ENCODE peak calls at places on chromosomes 3 and 15, in nine cellular contexts. Q is BJ, G is colonic mucosa, J is AG09309, X is retinal pigment epithelial cell, K is Calu3, S is heart left ventricle, P is mucosa of descending colon, R is A549. M is an unnamed sample.

GRCh38 chr15:94383706-94384105 is 152.3 kb downstream of the MCTP2 start:
- DNase-seq in Q (no peak), G (no peak), J (no peak), X (no peak), K (no peak), S (no peak), P (no peak), R (no peak), M (no peak)

GRCh38 chr3:64384561-64384960 is 159.3 kb upstream of the PRICKLE2 start:
- DNase-seq in Q (no peak), G (no peak), J (no peak), X (no peak), K (no peak), S (no peak), P (no peak), R (no peak), M (no peak)

GRCh38 chr3:66272016-66272415 is 51.2 kb downstream of the SLC25A26 start:
- DNase-seq in Q (no peak), G (no peak), J (no peak), X (no peak), K (no peak), S (no peak), P (no peak), R (no peak), M (no peak)

GRCh38 chr15:23069496-23070166 is 30.3 kb upstream of the TUBGCP5 start:
- DNase-seq in Q (no peak), G (no peak), J (no peak), X (no peak), K (no peak), S (no peak), P (no peak), R (peak; percentile 48), M (peak; percentile 14)

GRCh38 chr3:159619341-159619885 is 369.2 kb upstream of the IL12A start:
- DNase-seq in Q (peak; percentile 57), G (no peak), J (no peak), X (no peak), K (no peak), S (no peak), P (no peak), R (no peak), M (no peak)

GRCh38 chr3:181493423-181493822 is 218.3 kb upstream of the SOX2 start:
- DNase-seq in Q (no peak), G (no peak), J (no peak), X (no peak), K (no peak), S (no peak), P (no peak), R (no peak), M (no peak)

GRCh38 chr3:112610121-112610520 is 30.8 kb downstream of the CCDC80 start:
- DNase-seq in Q (no peak), G (no peak), J (peak; percentile 78), X (no peak), K (no peak), S (no peak), P (no peak), R (no peak), M (no peak)

GRCh38 chr3:63727248-63727647 is 74.8 kb downstream of the SNTN start:
- DNase-seq in Q (no peak), G (no peak), J (no peak), X (no peak), K (no peak), S (no peak), P (no peak), R (no peak), M (no peak)

GRCh38 chr3:16884748-16885587 is at the start of gene PLCL2:
- DNase-seq in Q (no peak), G (peak; percentile 63), J (no peak), X (no peak), K (peak; percentile 35), S (peak; percentile 84), P (peak; percentile 75), R (peak; percentile 57), M (peak; percentile 51)

GRCh38 chr15:65423977-65424679 is 1.4 kb upstream of the IGDCC4 start:
- DNase-seq in Q (no peak), G (no peak), J (no peak), X (no peak), K (no peak), S (no peak), P (no peak), R (no peak), M (no peak)

GRCh38 chr3:111608378-111608777 is 13.2 kb upstream of the ZBED2 start:
- DNase-seq in Q (no peak), G (no peak), J (no peak), X (no peak), K (no peak), S (no peak), P (no peak), R (no peak), M (no peak)

GRCh38 chr3:171044828-171045793 is 18.6 kb upstream of the SLC2A2 start:
- DNase-seq in Q (peak; percentile 75), G (no peak), J (peak; percentile 97), X (peak; percentile 21), K (peak; percentile 30), S (no peak), P (no peak), R (peak; percentile 5), M (no peak)

GRCh38 chr15:62110000-62110851 is 43.4 kb downstream of the C2CD4A start:
- DNase-seq in Q (no peak), G (no peak), J (peak; percentile 13), X (no peak), K (peak; percentile 57), S (no peak), P (no peak), R (peak; percentile 42), M (no peak)

GRCh38 chr3:176663819-176664218 is 533.5 kb downstream of the TBL1XR1 start:
- DNase-seq in Q (peak; percentile 10), G (no peak), J (peak; percentile 61), X (peak; percentile 28), K (peak; percentile 18), S (no peak), P (no peak), R (peak; percentile 1), M (no peak)

GRCh38 chr3:188236241-188236640 is 82.3 kb downstream of the LPP start:
- DNase-seq in Q (no peak), G (no peak), J (no peak), X (no peak), K (no peak), S (no peak), P (no peak), R (no peak), M (no peak)

DNA sequence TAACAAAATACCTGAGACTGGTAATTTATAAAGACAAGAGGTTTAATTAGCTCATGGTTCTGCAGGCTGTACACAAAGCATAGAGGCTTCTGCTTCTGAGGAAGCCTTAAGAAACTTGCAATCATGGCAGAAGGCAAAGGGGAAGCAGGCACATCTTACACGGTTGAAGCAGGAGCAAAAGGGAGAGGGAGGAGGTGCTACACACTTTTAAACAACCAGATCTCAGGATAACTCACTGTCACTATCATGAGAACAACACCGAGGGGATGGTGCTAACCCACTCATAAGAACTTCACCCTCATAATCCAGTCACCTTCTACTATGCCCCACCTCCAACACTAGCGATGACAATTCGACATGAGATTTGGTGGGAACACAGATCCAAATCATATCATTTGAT is 54.4 kb downstream of the ATP8B4 start:
- DNase-seq in Q (no peak), G (no peak), J (no peak), X (no peak), K (no peak), S (no peak), P (no peak), R (no peak), M (no peak)
- TF ChIP-seq CTCF in Q (no peak), G (no peak), J (no peak), X (no peak), K (no peak), S (no peak), P (no peak), R (no peak), M (no peak)

GRCh38 chr3:3295586-3295985 is 116.1 kb upstream of the CRBN start:
- DNase-seq in Q (no peak), G (no peak), J (no peak), X (no peak), K (no peak), S (no peak), P (no peak), R (no peak), M (no peak)
- TF ChIP-seq CTCF in Q (no peak), G (no peak), J (no peak), X (no peak), K (no peak), S (no peak), P (no peak), R (no peak), M (no peak)

DNA sequence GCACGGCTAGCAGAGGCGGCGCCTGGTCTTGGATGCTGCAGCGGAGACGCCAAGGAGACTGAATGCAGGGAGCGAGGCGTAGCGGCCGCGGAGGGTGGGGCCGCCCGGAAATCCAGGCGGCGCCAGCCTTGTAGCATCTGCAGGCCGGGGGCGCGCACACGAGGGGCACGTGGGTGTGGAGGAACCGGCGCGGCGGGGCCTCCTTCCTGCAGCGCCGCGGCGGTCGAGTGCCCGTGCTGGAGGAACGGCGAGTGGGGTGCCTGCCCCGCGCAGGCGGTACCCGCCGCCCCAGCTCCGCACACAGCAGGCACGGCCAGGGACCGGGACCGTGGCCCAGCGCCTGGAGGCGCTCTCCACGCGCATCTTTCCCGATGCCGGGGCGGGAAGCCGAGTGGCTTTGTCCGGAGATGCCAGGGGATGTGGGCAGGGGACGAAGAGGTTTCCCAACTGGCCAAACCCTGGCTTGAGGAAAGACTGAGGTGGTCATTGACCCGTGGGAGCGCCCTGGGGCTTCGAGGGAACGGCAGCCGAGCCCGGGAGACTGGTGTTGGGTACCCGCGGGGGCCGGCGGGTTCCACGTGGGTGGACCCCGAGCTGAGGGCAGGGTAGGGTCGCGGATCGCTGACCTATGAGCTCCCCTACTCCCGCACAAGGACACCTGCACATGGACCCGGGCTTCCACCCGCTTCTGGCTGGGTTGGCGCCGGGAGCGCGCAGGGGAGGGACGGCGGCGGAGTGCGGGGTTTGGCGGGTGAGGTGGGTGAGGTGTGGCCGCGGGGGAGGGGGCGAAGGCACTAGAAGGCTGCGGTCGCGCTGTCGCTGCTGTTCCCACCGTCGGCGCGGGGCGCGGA is 246.4 kb upstream of the TOPAZ1 start:
- DNase-seq in Q (no peak), G (no peak), J (no peak), X (no peak), K (peak; percentile 33), S (no peak), P (no peak), R (no peak), M (peak; percentile 17)
- TF ChIP-seq CTCF in Q (peak; percentile 12), G (no peak), J (no peak), X (no peak), K (no peak), S (no peak), P (no peak), R (peak; percentile 18), M (no peak)

DNA sequence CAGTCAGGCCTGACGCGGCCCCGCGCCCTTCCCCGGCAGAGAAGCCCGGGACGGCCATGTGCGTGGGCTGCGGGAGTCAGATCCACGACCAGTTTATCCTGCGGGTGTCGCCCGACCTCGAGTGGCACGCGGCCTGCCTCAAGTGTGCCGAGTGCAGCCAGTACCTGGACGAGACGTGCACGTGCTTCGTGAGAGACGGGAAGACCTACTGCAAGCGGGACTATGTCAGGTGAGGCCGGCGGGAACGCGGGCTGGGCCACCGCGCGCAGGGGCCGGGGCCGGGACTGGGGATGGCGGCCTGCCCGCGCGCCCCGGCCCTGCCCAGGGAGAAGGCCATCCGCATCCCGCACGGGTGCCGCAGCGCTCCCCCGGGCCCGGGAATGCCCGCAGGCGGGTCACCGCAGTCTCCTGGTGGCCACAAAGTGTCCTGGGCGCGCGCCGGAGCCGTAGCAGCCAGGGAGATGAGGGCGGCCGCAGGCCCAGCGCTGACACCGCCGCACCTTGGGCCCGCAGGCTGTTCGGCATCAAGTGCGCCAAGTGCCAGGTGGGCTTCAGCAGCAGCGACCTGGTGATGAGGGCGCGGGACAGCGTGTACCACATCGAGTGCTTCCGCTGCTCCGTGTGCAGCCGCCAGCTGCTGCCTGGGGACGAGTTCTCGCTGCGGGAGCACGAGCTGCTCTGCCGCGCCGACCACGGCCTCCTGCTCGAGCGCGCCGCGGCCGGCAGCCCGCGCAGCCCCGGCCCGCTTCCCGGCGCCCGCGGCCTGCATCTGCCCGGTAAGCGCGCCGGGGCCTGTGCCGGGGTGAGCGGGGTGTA is 1.4 kb downstream of the ISL2 start:
- DNase-seq in Q (no peak), G (no peak), J (no peak), X (no peak), K (no peak), S (no peak), P (peak; percentile 46), R (no peak), M (no peak)
- TF ChIP-seq CTCF in Q (no peak), G (no peak), J (no peak), X (no peak), K (no peak), S (no peak), P (no peak), R (no peak), M (no peak)